ENCODE peak calls at places on chromosomes 4 and X, in seven cellular contexts. One of them, this sample, is unnamed.
A peak's percentile ranks its signal among the peaks of the same experiment; 100 is the strongest.

GRCh38 chr4:176538217-176538925 is 218.6 kb downstream of the SPCS3 start:
- DNase-seq in K562: no peak
- DNase-seq in ovary: no peak
- DNase-seq in upper lobe of left lung: no peak
- DNase-seq in tibial nerve: no peak
- DNase-seq in suprapubic skin: no peak
- DNase-seq in A549: peak; percentile 2
- DNase-seq in this sample: no peak

GRCh38 chr4:21457086-21457840 is 491.3 kb downstream of the KCNIP4 start:
- DNase-seq in ovary: no peak
- DNase-seq in tibial nerve: no peak
- DNase-seq in upper lobe of left lung: no peak
- DNase-seq in A549: no peak
- DNase-seq in K562: no peak
- DNase-seq in suprapubic skin: no peak
- DNase-seq in this sample: no peak

GRCh38 chr4:159455675-159456235 is 352.9 kb downstream of the RAPGEF2 start:
- DNase-seq in suprapubic skin: no peak
- DNase-seq in A549: peak; percentile 49
- DNase-seq in upper lobe of left lung: no peak
- DNase-seq in ovary: no peak
- DNase-seq in K562: peak; percentile 76
- DNase-seq in tibial nerve: peak; percentile 44
- DNase-seq in this sample: no peak

GRCh38 chrX:53251307-53251706 is 26.3 kb upstream of the KDM5C start:
- DNase-seq in K562: no peak
- DNase-seq in upper lobe of left lung: no peak
- DNase-seq in tibial nerve: no peak
- DNase-seq in ovary: no peak
- DNase-seq in A549: no peak
- DNase-seq in suprapubic skin: no peak
- DNase-seq in this sample: no peak

GRCh38 chr4:98476891-98477290 is 181.5 kb downstream of the TSPAN5 start:
- DNase-seq in tibial nerve: no peak
- DNase-seq in upper lobe of left lung: no peak
- DNase-seq in A549: no peak
- DNase-seq in suprapubic skin: no peak
- DNase-seq in K562: no peak
- DNase-seq in ovary: no peak
- DNase-seq in this sample: no peak

GRCh38 chr4:4394644-4395043 is 7.7 kb downstream of the NSG1 start:
- DNase-seq in K562: no peak
- DNase-seq in suprapubic skin: no peak
- DNase-seq in A549: no peak
- DNase-seq in tibial nerve: no peak
- DNase-seq in upper lobe of left lung: no peak
- DNase-seq in ovary: no peak
- DNase-seq in this sample: no peak

GRCh38 chr4:51906167-51906647 is 63.3 kb downstream of the DCUN1D4 start:
- DNase-seq in K562: peak; percentile 30
- DNase-seq in suprapubic skin: no peak
- DNase-seq in tibial nerve: no peak
- DNase-seq in upper lobe of left lung: no peak
- DNase-seq in A549: no peak
- DNase-seq in ovary: no peak
- DNase-seq in this sample: no peak

GRCh38 chrX:132651411-132652086 is 162.7 kb upstream of the MBNL3 start:
- DNase-seq in A549: no peak
- DNase-seq in ovary: no peak
- DNase-seq in suprapubic skin: no peak
- DNase-seq in tibial nerve: no peak
- DNase-seq in K562: no peak
- DNase-seq in upper lobe of left lung: no peak
- DNase-seq in this sample: no peak

GRCh38 chr4:24404281-24404680 is 180.1 kb downstream of the DHX15 start:
- DNase-seq in suprapubic skin: no peak
- DNase-seq in A549: no peak
- DNase-seq in upper lobe of left lung: no peak
- DNase-seq in ovary: no peak
- DNase-seq in K562: no peak
- DNase-seq in tibial nerve: no peak
- DNase-seq in this sample: no peak

GRCh38 chr4:15653864-15654391 is 1.2 kb downstream of the FBXL5 start:
- DNase-seq in ovary: peak; percentile 23
- DNase-seq in suprapubic skin: no peak
- DNase-seq in upper lobe of left lung: peak; percentile 47
- DNase-seq in A549: no peak
- DNase-seq in K562: peak; percentile 80
- DNase-seq in tibial nerve: no peak
- DNase-seq in this sample: no peak

GRCh38 chr4:117001077-117001476 is 84.3 kb downstream of the TRAM1L1 start:
- DNase-seq in suprapubic skin: no peak
- DNase-seq in ovary: no peak
- DNase-seq in K562: no peak
- DNase-seq in A549: no peak
- DNase-seq in tibial nerve: no peak
- DNase-seq in upper lobe of left lung: no peak
- DNase-seq in this sample: no peak

GRCh38 chrX:133177202-133177601 is 41.0 kb downstream of the TFDP3 start:
- DNase-seq in A549: no peak
- DNase-seq in tibial nerve: no peak
- DNase-seq in K562: no peak
- DNase-seq in ovary: no peak
- DNase-seq in upper lobe of left lung: no peak
- DNase-seq in suprapubic skin: no peak
- DNase-seq in this sample: no peak

GRCh38 chr4:37453004-37453360 is 208.4 kb downstream of the NWD2 start:
- DNase-seq in tibial nerve: peak; percentile 63
- DNase-seq in ovary: no peak
- DNase-seq in upper lobe of left lung: peak; percentile 69
- DNase-seq in K562: peak; percentile 70
- DNase-seq in A549: peak; percentile 38
- DNase-seq in suprapubic skin: no peak
- DNase-seq in this sample: peak; percentile 75

GRCh38 chr4:118740869-118741268 is 55.7 kb downstream of the METTL14 start:
- DNase-seq in ovary: no peak
- DNase-seq in tibial nerve: no peak
- DNase-seq in K562: no peak
- DNase-seq in upper lobe of left lung: no peak
- DNase-seq in A549: peak; percentile 1
- DNase-seq in suprapubic skin: no peak
- DNase-seq in this sample: no peak

GRCh38 chr4:173507471-173508385 is 22.3 kb downstream of the HAND2 start:
- DNase-seq in ovary: no peak
- DNase-seq in tibial nerve: no peak
- DNase-seq in K562: no peak
- DNase-seq in A549: no peak
- DNase-seq in upper lobe of left lung: no peak
- DNase-seq in suprapubic skin: no peak
- DNase-seq in this sample: no peak

GRCh38 chrX:7068939-7069367 is 78.6 kb upstream of the STS start:
- DNase-seq in ovary: no peak
- DNase-seq in tibial nerve: no peak
- DNase-seq in K562: no peak
- DNase-seq in A549: no peak
- DNase-seq in suprapubic skin: no peak
- DNase-seq in upper lobe of left lung: no peak
- DNase-seq in this sample: no peak

GRCh38 chr4:48778431-48779094 is 1.5 kb downstream of the FRYL start:
- DNase-seq in ovary: no peak
- DNase-seq in suprapubic skin: no peak
- DNase-seq in tibial nerve: no peak
- DNase-seq in K562: peak; percentile 23
- DNase-seq in A549: no peak
- DNase-seq in upper lobe of left lung: no peak
- DNase-seq in this sample: no peak

GRCh38 chr4:3291969-3292570 is 751 bp upstream of the RGS12 start:
- DNase-seq in ovary: peak; percentile 60
- DNase-seq in A549: peak; percentile 36
- DNase-seq in K562: peak; percentile 29
- DNase-seq in upper lobe of left lung: peak; percentile 79
- DNase-seq in suprapubic skin: peak; percentile 83
- DNase-seq in tibial nerve: peak; percentile 29
- DNase-seq in this sample: peak; percentile 74

GRCh38 chrX:40423299-40423698 is 157.5 kb upstream of the ATP6AP2 start:
- DNase-seq in A549: no peak
- DNase-seq in K562: no peak
- DNase-seq in upper lobe of left lung: no peak
- DNase-seq in tibial nerve: no peak
- DNase-seq in suprapubic skin: no peak
- DNase-seq in ovary: no peak
- DNase-seq in this sample: no peak

GRCh38 chrX:129540725-129541184 is 696 bp downstream of the OCRL start:
- DNase-seq in K562: peak; percentile 22
- DNase-seq in upper lobe of left lung: peak; percentile 37
- DNase-seq in ovary: peak; percentile 24
- DNase-seq in A549: peak; percentile 25
- DNase-seq in tibial nerve: no peak
- DNase-seq in suprapubic skin: peak; percentile 65
- DNase-seq in this sample: peak; percentile 66

GRCh38 chr4:74189331-74190043 is 31.6 kb downstream of the MTHFD2L start:
- DNase-seq in tibial nerve: no peak
- DNase-seq in ovary: no peak
- DNase-seq in upper lobe of left lung: no peak
- DNase-seq in K562: peak; percentile 70
- DNase-seq in suprapubic skin: no peak
- DNase-seq in A549: peak; percentile 32
- DNase-seq in this sample: no peak

GRCh38 chrX:105564536-105564935 is 257.8 kb upstream of the NRK start:
- DNase-seq in suprapubic skin: no peak
- DNase-seq in A549: no peak
- DNase-seq in upper lobe of left lung: no peak
- DNase-seq in tibial nerve: no peak
- DNase-seq in K562: no peak
- DNase-seq in ovary: no peak
- DNase-seq in this sample: no peak

GRCh38 chr4:164753873-164754488 is at the start of gene SMIM31:
- DNase-seq in A549: no peak
- DNase-seq in suprapubic skin: no peak
- DNase-seq in tibial nerve: no peak
- DNase-seq in ovary: no peak
- DNase-seq in upper lobe of left lung: no peak
- DNase-seq in K562: no peak
- DNase-seq in this sample: no peak

GRCh38 chr4:7195138-7195510 is 2.8 kb downstream of the SORCS2 start:
- DNase-seq in suprapubic skin: no peak
- DNase-seq in K562: no peak
- DNase-seq in tibial nerve: no peak
- DNase-seq in upper lobe of left lung: no peak
- DNase-seq in ovary: peak; percentile 18
- DNase-seq in A549: no peak
- DNase-seq in this sample: no peak

GRCh38 chrX:86023806-86024205 is 23.6 kb downstream of the CHM start:
- DNase-seq in A549: no peak
- DNase-seq in K562: no peak
- DNase-seq in suprapubic skin: no peak
- DNase-seq in ovary: no peak
- DNase-seq in upper lobe of left lung: no peak
- DNase-seq in tibial nerve: no peak
- DNase-seq in this sample: no peak

GRCh38 chr4:27096142-27096824 is 235.6 kb downstream of the STIM2 start:
- DNase-seq in ovary: no peak
- DNase-seq in tibial nerve: no peak
- DNase-seq in upper lobe of left lung: no peak
- DNase-seq in K562: no peak
- DNase-seq in A549: no peak
- DNase-seq in suprapubic skin: no peak
- DNase-seq in this sample: no peak

GRCh38 chrX:10157545-10157944 is 770 bp downstream of the CLCN4 start:
- DNase-seq in A549: no peak
- DNase-seq in tibial nerve: no peak
- DNase-seq in ovary: no peak
- DNase-seq in suprapubic skin: no peak
- DNase-seq in K562: no peak
- DNase-seq in upper lobe of left lung: no peak
- DNase-seq in this sample: no peak

GRCh38 chr4:159105761-159106243 is 2.9 kb downstream of the RAPGEF2 start:
- DNase-seq in A549: no peak
- DNase-seq in K562: peak; percentile 59
- DNase-seq in suprapubic skin: no peak
- DNase-seq in ovary: no peak
- DNase-seq in tibial nerve: peak; percentile 13
- DNase-seq in upper lobe of left lung: no peak
- DNase-seq in this sample: no peak

GRCh38 chr4:16029329-16029728 is 54.5 kb downstream of the PROM1 start:
- DNase-seq in ovary: no peak
- DNase-seq in tibial nerve: no peak
- DNase-seq in A549: no peak
- DNase-seq in K562: no peak
- DNase-seq in upper lobe of left lung: no peak
- DNase-seq in suprapubic skin: no peak
- DNase-seq in this sample: no peak

GRCh38 chr4:71830-72229 is 18.7 kb downstream of the ZNF595 start:
- DNase-seq in A549: no peak
- DNase-seq in upper lobe of left lung: no peak
- DNase-seq in tibial nerve: no peak
- DNase-seq in K562: no peak
- DNase-seq in ovary: no peak
- DNase-seq in suprapubic skin: no peak
- DNase-seq in this sample: no peak
- H3K9me3 ChIP-seq in A549: peaks cover 53% of the 10 kb centered on the region
- H3K9me3 ChIP-seq in upper lobe of left lung: peaks cover 67% of the 10 kb centered on the region
- H3K9me3 ChIP-seq in tibial nerve: peaks cover 8% of the 10 kb centered on the region
- H3K9me3 ChIP-seq in K562: peaks cover 20% of the 10 kb centered on the region
- H3K9me3 ChIP-seq in ovary: peaks cover 48% of the 10 kb centered on the region
- H3K9me3 ChIP-seq in suprapubic skin: peaks cover 62% of the 10 kb centered on the region
- H3K9me3 ChIP-seq in this sample: peaks cover 82% of the 10 kb centered on the region

GRCh38 chrX:39133971-39134370 is 332.7 kb downstream of the MID1IP1 start:
- DNase-seq in tibial nerve: no peak
- DNase-seq in ovary: no peak
- DNase-seq in A549: no peak
- DNase-seq in upper lobe of left lung: no peak
- DNase-seq in suprapubic skin: no peak
- DNase-seq in K562: peak; percentile 24
- DNase-seq in this sample: peak; percentile 19
- TF ChIP-seq CTCF in tibial nerve: no peak
- TF ChIP-seq CTCF in ovary: no peak
- TF ChIP-seq CTCF in A549: no peak
- TF ChIP-seq CTCF in upper lobe of left lung: no peak
- TF ChIP-seq CTCF in suprapubic skin: no peak
- TF ChIP-seq CTCF in K562: peak; percentile 45
- TF ChIP-seq CTCF in this sample: no peak

DNA sequence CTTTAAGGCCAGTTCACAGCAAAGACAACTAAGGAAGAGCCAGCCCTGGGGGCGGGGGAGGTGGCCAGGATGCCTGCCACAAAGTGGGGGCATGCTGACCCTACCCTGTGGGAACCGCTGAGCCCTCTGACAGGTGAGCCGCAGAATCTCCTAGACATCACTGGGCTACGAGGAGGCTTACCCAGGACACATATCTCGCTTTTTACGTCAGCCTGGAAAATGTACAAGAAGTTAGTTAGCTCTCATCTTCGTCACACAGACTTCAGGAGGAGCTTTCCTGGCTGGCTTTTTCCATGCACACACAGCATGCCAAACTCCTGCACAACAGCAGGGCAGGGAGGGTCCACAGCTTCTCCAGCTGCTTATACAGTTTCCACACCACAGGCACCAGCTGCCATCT is 64.5 kb upstream of the PDLIM3 start:
- DNase-seq in A549: no peak
- DNase-seq in upper lobe of left lung: no peak
- DNase-seq in suprapubic skin: no peak
- DNase-seq in K562: no peak
- DNase-seq in tibial nerve: no peak
- DNase-seq in ovary: peak; percentile 41
- DNase-seq in this sample: peak; percentile 14
- TF ChIP-seq EP300 in A549: no peak
- TF ChIP-seq EP300 in upper lobe of left lung: no peak
- TF ChIP-seq EP300 in suprapubic skin: no peak
- TF ChIP-seq EP300 in K562: no peak
- TF ChIP-seq EP300 in tibial nerve: no peak
- TF ChIP-seq EP300 in ovary: no peak
- TF ChIP-seq EP300 in this sample: no peak

GRCh38 chr4:422587-422986 is 76.4 kb downstream of the ZNF721 start:
- DNase-seq in suprapubic skin: no peak
- DNase-seq in ovary: no peak
- DNase-seq in A549: no peak
- DNase-seq in upper lobe of left lung: no peak
- DNase-seq in K562: no peak
- DNase-seq in tibial nerve: no peak
- DNase-seq in this sample: no peak
- H3K9me3 ChIP-seq in suprapubic skin: peaks cover 78% of the 10 kb centered on the region
- H3K9me3 ChIP-seq in ovary: peaks cover 36% of the 10 kb centered on the region
- H3K9me3 ChIP-seq in A549: peaks cover 81% of the 10 kb centered on the region
- H3K9me3 ChIP-seq in upper lobe of left lung: peaks cover 88% of the 10 kb centered on the region
- H3K9me3 ChIP-seq in K562: peaks cover 13% of the 10 kb centered on the region
- H3K9me3 ChIP-seq in tibial nerve: peaks cover 34% of the 10 kb centered on the region
- H3K9me3 ChIP-seq in this sample: peaks cover 100% of the 10 kb centered on the region

This sample was measured in transverse colon.